ENCODE peak calls at places on chromosomes 12 and 14, in seven cellular contexts. B, M, J, H, X, Q and I are unnamed samples.

GRCh38 chr14:64958201-64958600 is 13.9 kb downstream of the RAB15 start:
- DNase-seq in B (no peak), M (no peak), J (no peak), H (no peak), X (no peak), Q (no peak), I (no peak)

GRCh38 chr14:66025779-66026178 is 460.4 kb upstream of the CCDC196 start:
- DNase-seq in B (no peak), M (no peak), J (no peak), H (no peak), X (no peak), Q (no peak), I (no peak)

GRCh38 chr14:49997991-49998390 is 105.1 kb downstream of the ARF6 start:
- DNase-seq in B (no peak), M (no peak), J (no peak), H (no peak), X (no peak), Q (no peak), I (no peak)

GRCh38 chr12:6230321-6231110 is 30.3 kb downstream of the CD9 start:
- DNase-seq in B (no peak), M (peak; percentile 64), J (no peak), H (peak; percentile 61), X (peak; percentile 43), Q (no peak), I (peak; percentile 82)

GRCh38 chr12:119241049-119241448 is 62.3 kb downstream of the HSPB8 start:
- DNase-seq in B (no peak), M (no peak), J (no peak), H (no peak), X (no peak), Q (no peak), I (no peak)

GRCh38 chr12:107449891-107450290 is 235.7 kb upstream of the PWP1 start:
- DNase-seq in B (no peak), M (no peak), J (no peak), H (no peak), X (no peak), Q (peak; percentile 54), I (no peak)

GRCh38 chr12:103881261-103881660 is 40.2 kb upstream of the NT5DC3 start:
- DNase-seq in B (no peak), M (no peak), J (no peak), H (no peak), X (no peak), Q (no peak), I (no peak)

GRCh38 chr14:75254381-75254821 is 24.2 kb upstream of the FOS start:
- DNase-seq in B (no peak), M (no peak), J (no peak), H (no peak), X (no peak), Q (no peak), I (no peak)

GRCh38 chr12:56517854-56518253 is 3.8 kb upstream of the RBMS2 start:
- DNase-seq in B (no peak), M (no peak), J (no peak), H (no peak), X (no peak), Q (no peak), I (no peak)

GRCh38 chr12:4899361-4899760 is 10.3 kb upstream of the KCNA1 start:
- DNase-seq in B (no peak), M (no peak), J (no peak), H (no peak), X (no peak), Q (no peak), I (no peak)
- TF ChIP-seq CTCF in B (no peak), M (no peak), J (no peak), H (no peak), X (peak; percentile 52), Q (no peak), I (no peak)

GRCh38 chr12:53465679-53466078 is 13.8 kb downstream of the PCBP2 start:
- DNase-seq in B (no peak), M (no peak), J (no peak), H (no peak), X (no peak), Q (no peak), I (no peak)
- TF ChIP-seq CTCF in B (no peak), M (no peak), J (no peak), H (no peak), X (no peak), Q (no peak), I (peak; percentile 16)

DNA sequence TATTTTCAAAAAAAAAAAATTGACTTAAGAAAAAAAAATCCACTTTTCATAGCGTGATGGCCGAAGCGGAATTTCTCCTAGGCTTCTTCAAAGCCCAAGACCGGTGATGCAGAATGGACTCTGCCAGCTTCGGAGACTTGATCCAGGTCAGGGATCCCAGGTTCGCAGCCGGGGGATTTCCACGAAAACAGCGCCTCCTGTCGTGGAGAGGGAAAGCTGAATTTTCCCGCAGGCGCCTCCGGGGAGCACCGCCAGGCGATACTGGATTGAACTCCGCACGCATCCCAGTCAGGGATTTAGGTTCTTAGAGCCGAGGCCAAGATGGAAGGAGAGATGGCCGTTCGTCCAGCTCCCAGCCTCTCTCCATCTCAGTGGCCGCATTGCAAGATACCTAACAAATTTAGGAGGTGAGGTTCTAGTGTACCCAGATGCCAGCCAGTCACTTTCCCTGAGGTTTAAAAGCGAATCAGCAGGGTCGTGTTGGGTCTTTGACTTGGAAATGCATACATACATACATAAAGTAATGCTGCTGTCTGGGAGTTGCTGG is 2.2 kb downstream of the TTC6 start:
- DNase-seq in B (peak; percentile 65), M (no peak), J (no peak), H (no peak), X (no peak), Q (no peak), I (no peak)
- TF ChIP-seq CTCF in B (peak; percentile 60), M (no peak), J (no peak), H (peak; percentile 57), X (peak; percentile 42), Q (peak; percentile 44), I (no peak)

GRCh38 chr14:77603654-77604270 is 12.7 kb downstream of the SPTLC2 start:
- DNase-seq in B (no peak), M (no peak), J (no peak), H (no peak), X (no peak), Q (no peak), I (peak; percentile 66)
- TF ChIP-seq CTCF in B (no peak), M (no peak), J (no peak), H (peak; percentile 25), X (peak; percentile 31), Q (no peak), I (peak; percentile 26)

DNA sequence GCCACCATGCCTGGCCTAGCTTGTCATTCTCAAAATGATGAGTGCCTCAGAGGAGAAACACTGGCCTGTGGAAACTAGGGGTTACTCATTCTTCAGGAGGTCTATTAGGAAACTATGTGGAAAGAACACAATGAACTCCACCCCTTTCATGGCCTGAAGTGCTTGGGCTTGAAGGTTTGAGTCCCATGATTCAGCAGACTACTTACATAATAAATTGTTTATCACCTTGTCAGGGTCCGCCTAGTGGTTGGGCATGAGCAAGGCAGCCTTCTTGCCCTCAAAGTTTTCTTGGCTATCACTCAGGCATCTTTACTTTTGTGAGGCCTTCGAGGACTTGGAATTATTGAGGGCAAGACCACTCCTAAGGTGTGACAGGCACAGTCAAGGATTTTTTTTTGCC is 251.2 kb downstream of the ACSS3 start:
- DNase-seq in B (peak; percentile 30), M (no peak), J (no peak), H (peak; percentile 5), X (no peak), Q (peak; percentile 2), I (no peak)
- TF ChIP-seq CTCF in B (peak; percentile 72), M (no peak), J (no peak), H (peak; percentile 30), X (peak; percentile 40), Q (no peak), I (no peak)

DNA sequence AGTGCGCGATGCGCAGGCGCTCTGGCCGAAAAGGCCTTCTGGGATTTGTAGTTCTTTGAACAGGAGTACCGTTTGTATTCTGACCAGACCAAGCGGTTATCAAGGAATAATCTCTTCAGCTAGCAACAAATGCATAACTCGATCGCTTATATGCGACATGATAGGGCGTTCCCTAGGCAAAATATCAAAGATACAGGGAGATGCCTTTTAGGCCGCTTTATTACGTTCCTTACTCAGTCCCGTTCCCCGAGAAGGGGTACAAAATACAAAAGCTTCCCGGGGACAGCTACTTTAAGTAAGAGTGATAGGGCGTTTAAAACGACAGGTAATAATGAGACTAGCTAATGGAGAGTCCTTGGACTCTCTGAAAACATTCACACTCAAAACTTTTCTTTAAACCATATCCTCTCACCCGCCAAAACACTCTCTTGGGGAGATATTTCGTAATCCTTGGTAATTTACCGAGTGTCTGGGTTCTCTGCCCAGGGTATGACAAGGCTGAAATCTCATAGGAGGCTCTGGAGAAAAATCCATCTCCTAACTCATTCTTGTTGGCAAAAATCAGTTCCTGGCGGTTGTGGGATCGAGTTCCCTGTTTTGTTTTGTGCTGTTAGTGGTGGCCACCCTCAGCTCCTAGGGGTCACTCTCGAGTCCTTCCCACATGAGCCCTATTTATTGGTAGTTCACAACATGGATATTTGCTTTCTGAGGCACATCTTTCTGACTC is 412 bp upstream of the SNW1 start:
- DNase-seq in B (peak; percentile 53), M (no peak), J (no peak), H (peak; percentile 97), X (peak; percentile 16), Q (peak; percentile 36), I (peak; percentile 22)
- TF ChIP-seq CTCF in B (peak; percentile 23), M (no peak), J (no peak), H (peak; percentile 22), X (peak; percentile 28), Q (peak; percentile 33), I (no peak)

GRCh38 chr14:23692416-23692815 is 56.3 kb downstream of the DHRS2 start:
- DNase-seq in B (no peak), M (no peak), J (no peak), H (no peak), X (no peak), Q (no peak), I (no peak)
- TF ChIP-seq CTCF in B (no peak), M (no peak), J (no peak), H (no peak), X (no peak), Q (no peak), I (no peak)